ENCODE peak calls at places on chromosomes 3 and 15, in eight cellular contexts. B is GF-D8; J is NCI-H1105; Z is stimulated activated CD4-positive, alpha-beta T cell treated with anti-CD3 and anti-CD28 coated beads, Interleukin-2, amount 100 ng/mL, for 48 hours; L is left lung; R is AG09319; V is activated CD4-positive, alpha-beta T cell treated with anti-CD3 and anti-CD28 coated beads, Interleukin-2, amount 50 U/mL, for 1 hour; U is ovary. Y is an unnamed sample.

GRCh38 chr15:32682569-32682968 is 35.2 kb upstream of the GREM1 start:
- DNase-seq in Z (no peak), J (no peak), L (no peak), R (peak), V (no peak), B (no peak), U (no peak), Y (no peak)

GRCh38 chr15:65312400-65312916 is 8.0 kb downstream of the RNU5B-1 start:
- DNase-seq in J (no peak), B (no peak), V (no peak), Z (no peak), U (no peak), R (no peak), L (no peak), Y (no peak)

GRCh38 chr3:5565026-5565425 is 377.5 kb downstream of the EDEM1 start:
- DNase-seq in B (no peak), R (no peak), U (no peak), L (no peak), J (no peak), V (no peak), Z (no peak), Y (no peak)

GRCh38 chr3:179067839-179068238 is 3.8 kb downstream of the ZMAT3 start:
- DNase-seq in L (no peak), B (no peak), R (no peak), J (no peak), U (no peak), V (no peak), Z (no peak), Y (no peak)

GRCh38 chr3:61663728-61664492 is 102.5 kb downstream of the PTPRG start:
- DNase-seq in Z (no peak), J (no peak), V (no peak), R (peak), U (no peak), B (no peak), L (no peak), Y (no peak)

GRCh38 chr3:29597376-29598008 is 316.6 kb downstream of the RBMS3 start:
- DNase-seq in U (no peak), R (no peak), J (no peak), V (no peak), L (no peak), B (no peak), Z (no peak), Y (no peak)

GRCh38 chr3:158560979-158561378 is 10.0 kb upstream of the MLF1 start:
- DNase-seq in L (no peak), V (no peak), U (no peak), J (no peak), Z (no peak), B (no peak), R (no peak), Y (no peak)

GRCh38 chr15:89043031-89044002 is 44.9 kb upstream of the ABHD2 start:
- DNase-seq in U (no peak), Z (no peak), V (no peak), R (no peak), J (no peak), L (no peak), B (no peak), Y (no peak)

GRCh38 chr3:52742418-52743041 is 28.2 kb downstream of the NEK4 start:
- DNase-seq in U (no peak), V (no peak), R (no peak), Z (no peak), B (no peak), J (no peak), L (no peak), Y (peak)

GRCh38 chr3:36729204-36730056 is 34.9 kb downstream of the DCLK3 start:
- DNase-seq in L (no peak), U (no peak), B (no peak), J (peak), Z (no peak), R (peak), V (no peak), Y (peak)

GRCh38 chr15:63256433-63256884 is 20.9 kb upstream of the APH1B start:
- DNase-seq in Z (no peak), U (no peak), L (no peak), V (no peak), R (no peak), J (no peak), B (no peak), Y (no peak)

GRCh38 chr3:70090322-70090913 is 90.9 kb downstream of the SAMMSON start:
- DNase-seq in Z (no peak), R (no peak), B (no peak), U (no peak), V (no peak), L (no peak), J (no peak), Y (peak)

Y was measured in CD4-positive, CD25-positive, alpha-beta regulatory T cell.